ENCODE peak calls at places on chromosomes 7 and 10, in five cellular contexts. C is breast epithelium, B is body of pancreas, R is transverse colon, I is heart left ventricle. N is an unnamed sample.

GRCh38 chr10:49268185-49268584 is 30.8 kb upstream of the C10orf71 start:
- DNase-seq in R (no peak), B (no peak), I (no peak), C (no peak), N (no peak)

GRCh38 chr10:521261-521660 is 168.2 kb downstream of the DIP2C start:
- DNase-seq in I (no peak), C (no peak), B (no peak), R (no peak), N (no peak)

GRCh38 chr10:42932735-42933453 is 144.0 kb upstream of the RET start:
- DNase-seq in I (peak), C (no peak), B (no peak), R (no peak), N (peak)

GRCh38 chr7:158819571-158820203 is 9.6 kb downstream of the ESYT2 start:
- DNase-seq in R (no peak), B (no peak), I (no peak), C (no peak), N (peak)

GRCh38 chr7:53426145-53426750 is 390.8 kb downstream of the POM121L12 start:
- DNase-seq in I (no peak), R (no peak), C (no peak), B (no peak), N (no peak)

GRCh38 chr10:57579926-57580325 is 687.8 kb downstream of the IPMK start:
- DNase-seq in B (no peak), C (no peak), I (no peak), R (no peak), N (no peak)

GRCh38 chr7:1120791-1121190 is 32.9 kb downstream of the GPER1 start:
- DNase-seq in C (no peak), I (no peak), B (no peak), R (no peak), N (no peak)

GRCh38 chr10:90960355-90960814 is 39.5 kb upstream of the ANKRD1 start:
- DNase-seq in I (no peak), R (no peak), C (no peak), B (no peak), N (peak)

GRCh38 chr10:25078659-25079429 is 62.4 kb downstream of the THNSL1 start:
- DNase-seq in R (peak), B (peak), C (no peak), I (no peak), N (peak)

GRCh38 chr10:22637491-22637890 is 76.9 kb downstream of the PIP4K2A start:
- DNase-seq in C (no peak), R (no peak), I (no peak), B (no peak), N (no peak)

GRCh38 chr10:118970770-118971169 is 58.7 kb upstream of the NANOS1 start:
- DNase-seq in I (no peak), C (no peak), R (no peak), B (no peak), N (no peak)

GRCh38 chr10:13831711-13832110 is 244.9 kb downstream of the PRPF18 start:
- DNase-seq in C (no peak), B (no peak), R (no peak), I (no peak), N (no peak)

GRCh38 chr10:112388548-112388947 is 14.6 kb downstream of the ACSL5 start:
- DNase-seq in R (no peak), C (no peak), B (no peak), I (no peak), N (no peak)

GRCh38 chr10:29735628-29736324 is 101.0 kb upstream of the SVIL start:
- DNase-seq in R (peak), C (peak), I (peak), B (peak), N (peak)

GRCh38 chr7:74717889-74718288 is 55.9 kb upstream of the NCF1 start:
- DNase-seq in R (no peak), C (no peak), B (no peak), I (no peak), N (no peak)

GRCh38 chr10:71846816-71847215 is 4.2 kb downstream of the PSAP start:
- DNase-seq in R (no peak), I (no peak), C (no peak), B (peak), N (no peak)

GRCh38 chr10:5782174-5782573 is 31.1 kb downstream of the GDI2 start:
- DNase-seq in B (no peak), R (no peak), I (no peak), C (no peak), N (no peak)

GRCh38 chr7:30084195-30084594 is 50.6 kb upstream of the MTURN start:
- DNase-seq in I (no peak), B (no peak), C (no peak), R (no peak), N (no peak)

GRCh38 chr10:42690449-42691360 is 52.3 kb upstream of the ZNF33B start:
- DNase-seq in R (no peak), C (no peak), I (no peak), B (peak), N (no peak)

GRCh38 chr10:46296629-46297275 is 10.0 kb downstream of the ANTXRL start:
- DNase-seq in C (no peak), R (peak), B (no peak), I (no peak), N (no peak)

GRCh38 chr10:119737827-119738226 is 12.0 kb downstream of the INPP5F start:
- DNase-seq in B (peak), C (no peak), R (peak), I (no peak), N (no peak)

GRCh38 chr7:93935112-93935511 is 13.6 kb downstream of the GNG11 start:
- DNase-seq in C (no peak), I (no peak), R (no peak), B (no peak), N (no peak)

GRCh38 chr7:152594801-152595200 is 81.1 kb downstream of the XRCC2 start:
- DNase-seq in R (no peak), I (no peak), B (no peak), C (no peak), N (no peak)

GRCh38 chr7:143878884-143879283 is 23.1 kb downstream of the TCAF1 start:
- DNase-seq in B (no peak), R (no peak), C (no peak), I (no peak), N (no peak)

GRCh38 chr7:147081117-147081516 is 964.5 kb downstream of the CNTNAP2 start:
- DNase-seq in I (no peak), R (no peak), C (no peak), B (no peak), N (no peak)

GRCh38 chr7:8147004-8147403 is 115.0 kb downstream of the ICA1 start:
- DNase-seq in B (no peak), R (no peak), C (no peak), I (no peak), N (no peak)

GRCh38 chr10:70974351-70974901 is 86.1 kb upstream of the PCBD1 start:
- DNase-seq in R (no peak), B (no peak), I (no peak), C (no peak), N (no peak)

GRCh38 chr7:28136420-28136819 is 44.2 kb downstream of the JAZF1 start:
- DNase-seq in C (no peak), I (no peak), R (no peak), B (no peak), N (no peak)

GRCh38 chr10:82981137-82981723 is 1106.2 kb downstream of the NRG3 start:
- DNase-seq in B (no peak), C (no peak), R (no peak), I (no peak), N (no peak)

GRCh38 chr10:20836401-20836800 is 60.7 kb downstream of the NEBL start:
- DNase-seq in C (no peak), R (no peak), B (no peak), I (no peak), N (no peak)

GRCh38 chr7:159015081-159015893 is 129.4 kb downstream of the VIPR2 start:
- DNase-seq in I (peak), B (peak), R (peak), C (peak), N (no peak)

GRCh38 chr7:100865971-100866720 is 1.0 kb upstream of the TRIP6 start:
- DNase-seq in C (peak), B (peak), R (peak), I (peak), N (no peak)

GRCh38 chr7:41316410-41316809 is 386.5 kb downstream of the INHBA start:
- DNase-seq in I (no peak), B (no peak), R (peak), C (no peak), N (no peak)

GRCh38 chr7:155490697-155491628 is 33.0 kb downstream of the EN2 start:
- DNase-seq in R (peak), B (no peak), C (no peak), I (peak), N (no peak)

GRCh38 chr10:79079490-79080355 is 11.0 kb downstream of the ZMIZ1 start:
- DNase-seq in I (peak), B (no peak), R (peak), C (no peak), N (no peak)

GRCh38 chr7:103524042-103524907 is 78.3 kb upstream of the SLC26A5 start:
- DNase-seq in C (no peak), R (no peak), I (no peak), B (peak), N (no peak)

GRCh38 chr10:3486346-3487065 is 298.5 kb downstream of the KLF6 start:
- DNase-seq in I (no peak), R (peak), C (peak), B (peak), N (no peak)

GRCh38 chr7:134694299-134694698 is 47.6 kb downstream of the BPGM start:
- DNase-seq in C (no peak), R (no peak), B (no peak), I (no peak), N (no peak)

GRCh38 chr7:134697487-134697886 is 50.8 kb downstream of the BPGM start:
- DNase-seq in I (no peak), C (no peak), R (no peak), B (no peak), N (no peak)

GRCh38 chr7:134694767-134695166 is 48.1 kb downstream of the BPGM start:
- DNase-seq in B (no peak), C (no peak), R (no peak), I (no peak), N (no peak)

GRCh38 chr7:134696261-134696660 is 49.6 kb downstream of the BPGM start:
- DNase-seq in B (no peak), R (no peak), I (no peak), C (no peak), N (no peak)

GRCh38 chr7:134695321-134695860 is 48.7 kb downstream of the BPGM start:
- DNase-seq in B (no peak), I (no peak), R (no peak), C (no peak), N (peak)
- H3K27ac ChIP-seq in B (no peak), I (peak), R (no peak), C (peak), N (peak)

GRCh38 chr10:132748545-132749427 is 37.2 kb downstream of the NKX6-2 start:
- DNase-seq in B (no peak), I (no peak), C (no peak), R (no peak), N (no peak)

GRCh38 chr10:132752378-132752777 is 33.6 kb downstream of the NKX6-2 start:
- DNase-seq in I (no peak), R (no peak), B (no peak), C (no peak), N (no peak)

GRCh38 chr10:132752961-132753360 is 33.0 kb downstream of the NKX6-2 start:
- DNase-seq in R (no peak), I (no peak), C (no peak), B (no peak), N (no peak)

GRCh38 chr10:132749428-132749780 is 36.5 kb downstream of the NKX6-2 start:
- DNase-seq in I (no peak), C (no peak), R (no peak), B (no peak), N (no peak)

DNA sequence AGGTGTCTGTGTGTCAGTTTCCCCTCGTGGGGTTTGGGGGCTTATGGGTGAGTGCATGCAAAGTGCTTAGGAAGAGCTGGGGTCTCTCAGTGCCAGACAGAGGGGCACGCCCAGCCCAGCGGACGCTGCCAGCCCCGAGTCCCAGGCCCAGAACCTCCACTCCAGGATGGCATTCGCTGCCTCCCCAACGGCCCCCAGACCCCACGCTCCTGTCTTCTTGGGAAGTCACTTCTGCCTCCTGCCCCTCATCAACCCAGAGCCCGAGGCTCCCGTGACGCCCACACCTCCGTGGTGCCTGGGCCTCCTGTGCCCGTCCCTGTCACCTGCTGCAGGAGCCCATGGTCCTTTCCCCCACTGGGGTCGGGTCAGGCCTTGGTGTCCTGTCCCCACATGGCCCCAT is 35.0 kb downstream of the NKX6-2 start:
- DNase-seq in R (no peak), C (no peak), B (no peak), I (no peak), N (no peak)
- TF ChIP-seq POLR2A in R (no peak), C (no peak), B (no peak), I (no peak), N (no peak)

GRCh38 chr10:31770307-31770902 is 158.2 kb downstream of the ARHGAP12 start:
- DNase-seq in I (no peak), C (no peak), B (peak), R (peak), N (peak)

GRCh38 chr10:31769564-31769963 is 159.1 kb downstream of the ARHGAP12 start:
- DNase-seq in C (no peak), I (no peak), B (no peak), R (no peak), N (no peak)

GRCh38 chr10:31771345-31771831 is 157.2 kb downstream of the ARHGAP12 start:
- DNase-seq in B (peak), R (no peak), I (no peak), C (no peak), N (peak)

GRCh38 chr10:31765546-31765945 is 163.1 kb downstream of the ARHGAP12 start:
- DNase-seq in I (no peak), C (no peak), B (no peak), R (no peak), N (no peak)

GRCh38 chr10:31768467-31768866 is 160.2 kb downstream of the ARHGAP12 start:
- DNase-seq in C (no peak), I (no peak), R (no peak), B (no peak), N (no peak)
- H3K27ac ChIP-seq in C (no peak), I (no peak), R (no peak), B (no peak), N (peak)

GRCh38 chr7:22664988-22665798 is 61.8 kb upstream of the IL6 start:
- DNase-seq in B (no peak), C (no peak), R (no peak), I (peak), N (peak)

GRCh38 chr7:22662031-22662430 is 65.0 kb upstream of the IL6 start:
- DNase-seq in R (no peak), I (no peak), C (no peak), B (no peak), N (peak)

GRCh38 chr7:22663319-22663718 is 63.7 kb upstream of the IL6 start:
- DNase-seq in C (no peak), R (no peak), I (no peak), B (no peak), N (no peak)

GRCh38 chr7:22662490-22663145 is 64.4 kb upstream of the IL6 start:
- DNase-seq in R (no peak), C (no peak), B (no peak), I (no peak), N (peak)

GRCh38 chr7:22663721-22664120 is 63.3 kb upstream of the IL6 start:
- DNase-seq in R (no peak), B (no peak), C (no peak), I (no peak), N (peak)
- TF ChIP-seq POLR2A in R (no peak), B (no peak), C (no peak), I (no peak), N (no peak)

DNA sequence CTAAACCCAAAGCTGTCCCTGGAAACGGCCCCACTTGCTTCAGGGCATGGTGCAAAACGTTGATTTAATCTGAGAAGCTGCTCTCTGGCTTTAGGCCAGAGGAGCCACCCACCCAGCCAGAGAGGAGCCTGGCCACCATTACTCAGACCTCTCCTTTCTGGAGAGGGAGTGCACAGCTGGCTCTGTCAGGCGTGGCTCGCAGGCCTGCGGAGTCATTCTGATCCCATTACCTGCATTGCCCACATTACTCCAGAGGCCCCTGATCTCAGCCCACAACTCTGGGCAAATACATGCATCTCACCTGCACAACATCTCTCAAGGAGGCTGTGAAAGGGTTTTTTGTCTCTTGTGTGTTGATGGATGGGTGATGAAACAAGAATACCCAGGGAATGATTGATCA is 370.0 kb upstream of the IGFBP3 start:
- DNase-seq in R (no peak), B (no peak), I (no peak), C (no peak), N (no peak)
- H3K27ac ChIP-seq in R (no peak), B (no peak), I (peak), C (peak), N (no peak)

GRCh38 chr10:102865620-102866019 is 3.6 kb upstream of the AS3MT start:
- DNase-seq in C (no peak), I (no peak), R (no peak), B (no peak), N (no peak)

GRCh38 chr10:102868976-102869289 is 337 bp upstream of the AS3MT start:
- DNase-seq in I (no peak), R (no peak), C (no peak), B (no peak), N (no peak)

GRCh38 chr10:102859911-102860310 is 5.9 kb downstream of the BORCS7 start:
- DNase-seq in R (no peak), B (peak), I (no peak), C (no peak), N (no peak)

GRCh38 chr10:102869290-102870198 is at the start of gene AS3MT:
- DNase-seq in C (no peak), I (peak), R (peak), B (peak), N (no peak)

GRCh38 chr10:102863660-102864059 is 5.6 kb upstream of the AS3MT start:
- DNase-seq in C (no peak), R (no peak), I (no peak), B (no peak), N (no peak)
- TF ChIP-seq POLR2A in C (no peak), R (no peak), I (no peak), B (no peak), N (no peak)

N was measured in esophagus muscularis mucosa.